ENCODE peak calls at places on chromosomes 12 and 14, in eight cellular contexts. L is activated CD4-positive, alpha-beta T cell treated with anti-CD3 and anti-CD28 coated beads for 48 hours; D is foreskin fibroblast; I is astrocyte of the spinal cord; Z is T follicular helper cell; B is HFFc6; V is stimulated activated CD4-positive, alpha-beta T cell treated with anti-CD3 and anti-CD28 coated beads, Interleukin-12 subunit alpha, Interleukin-12 subunit beta, amount 100 ng/mL, for 48 hours; X is brain microvascular endothelial cell. G is an unnamed sample.

GRCh38 chr14:41925409-41925808 is 318.7 kb downstream of the LRFN5 start:
- DNase-seq in V (no peak), B (no peak), D (peak), X (no peak), I (peak), Z (no peak), L (no peak), G (no peak)

GRCh38 chr14:104885031-104885972 is 20.2 kb downstream of the CEP170B start:
- DNase-seq in V (no peak), L (no peak), X (no peak), D (no peak), I (no peak), Z (no peak), B (no peak), G (no peak)

GRCh38 chr14:30982583-30982982 is 42.9 kb upstream of the AP4S1 start:
- DNase-seq in V (no peak), X (no peak), Z (no peak), B (no peak), L (no peak), I (no peak), D (no peak), G (no peak)

GRCh38 chr12:10618338-10618987 is 5.1 kb upstream of the MAGOHB start:
- DNase-seq in B (peak), V (no peak), Z (no peak), D (peak), L (no peak), I (peak), X (peak), G (no peak)

GRCh38 chr12:88781909-88782308 is 201.6 kb upstream of the KITLG start:
- DNase-seq in Z (no peak), L (no peak), X (no peak), V (no peak), I (no peak), B (peak), D (peak), G (no peak)

GRCh38 chr12:108542320-108542719 is 18.7 kb downstream of the SART3 start:
- DNase-seq in X (no peak), D (peak), B (no peak), I (no peak), L (no peak), V (no peak), Z (no peak), G (no peak)

GRCh38 chr14:64708148-64709004 is 4.2 kb downstream of the PLEKHG3 start:
- DNase-seq in I (no peak), B (no peak), D (no peak), L (no peak), Z (no peak), X (no peak), V (no peak), G (no peak)

GRCh38 chr12:96047621-96048211 is 12.3 kb upstream of the LTA4H start:
- DNase-seq in B (peak), V (no peak), I (peak), L (no peak), D (peak), X (no peak), Z (no peak), G (no peak)

GRCh38 chr14:88993946-88994345 is 169.5 kb downstream of the TTC8 start:
- DNase-seq in V (no peak), B (peak), I (peak), L (no peak), X (peak), Z (no peak), D (peak), G (no peak)

GRCh38 chr12:5511644-5512584 is 80.0 kb downstream of the NTF3 start:
- DNase-seq in B (peak), X (no peak), V (no peak), I (peak), L (peak), Z (no peak), D (peak), G (no peak)

GRCh38 chr12:46794593-46795190 is 31.1 kb downstream of the SLC38A4 start:
- DNase-seq in I (no peak), L (no peak), D (no peak), X (no peak), V (no peak), Z (no peak), B (no peak), G (no peak)

GRCh38 chr12:77724367-77724957 is 106.2 kb upstream of the NAV3 start:
- DNase-seq in Z (no peak), L (no peak), D (peak), V (no peak), I (peak), X (peak), B (peak), G (no peak)

GRCh38 chr14:104441275-104442106 is 138.1 kb upstream of the C14orf180 start:
- DNase-seq in Z (no peak), X (no peak), D (no peak), V (no peak), I (no peak), B (no peak), L (no peak), G (no peak)

GRCh38 chr14:65038966-65039365 is 52.3 kb downstream of the FNTB start:
- DNase-seq in I (no peak), L (no peak), X (peak), V (no peak), B (no peak), D (no peak), Z (no peak), G (no peak)

GRCh38 chr14:85087201-85087600 is 442.7 kb upstream of the FLRT2 start:
- DNase-seq in Z (no peak), L (no peak), D (peak), X (no peak), V (no peak), B (peak), I (no peak), G (no peak)

GRCh38 chr12:24596768-24597388 is 352.0 kb downstream of the BCAT1 start:
- DNase-seq in V (no peak), L (no peak), Z (no peak), B (peak), I (peak), D (peak), X (no peak), G (no peak)

GRCh38 chr12:117907108-117907689 is 61.6 kb downstream of the KSR2 start:
- DNase-seq in X (no peak), V (no peak), B (no peak), L (no peak), Z (peak), I (no peak), D (no peak), G (no peak)

GRCh38 chr12:44509471-44509870 is 366.6 kb downstream of the NELL2 start:
- DNase-seq in D (no peak), V (no peak), Z (no peak), X (peak), B (no peak), L (no peak), I (no peak), G (no peak)

GRCh38 chr12:63820427-63820826 is 24.1 kb upstream of the SRGAP1 start:
- DNase-seq in I (no peak), B (no peak), L (no peak), D (no peak), Z (no peak), V (no peak), X (no peak), G (no peak)

G was measured in naive thymus-derived CD8-positive, alpha-beta T cell.